ENCODE peak calls at places on chromosomes 3 and 15, in four cellular contexts. J is tibial artery; P is cardiac muscle cell; V is effector memory CD4-positive, alpha-beta T cell. E is an unnamed sample.

GRCh38 chr3:16205156-16205870 is 30.8 kb downstream of the GALNT15 start:
- DNase-seq in J (no peak), P (no peak), V (no peak), E (no peak)

GRCh38 chr3:42544492-42545283 is 37.1 kb downstream of the SEC22C start:
- DNase-seq in P (no peak), V (no peak), J (peak; percentile 91), E (peak; percentile 59)

GRCh38 chr3:44885618-44886017 is 11.2 kb downstream of the TGM4 start:
- DNase-seq in J (peak; percentile 75), P (peak; percentile 93), V (no peak), E (no peak)

GRCh38 chr3:107981471-107982111 is 109.2 kb downstream of the CD47 start:
- DNase-seq in P (peak; percentile 47), J (no peak), V (no peak), E (peak; percentile 28)

GRCh38 chr15:48066456-48066855 is 54.3 kb upstream of the SLC24A5 start:
- DNase-seq in J (no peak), P (no peak), V (no peak), E (no peak)

GRCh38 chr3:97684490-97684889 is 80.1 kb upstream of the ARL6 start:
- DNase-seq in V (no peak), J (no peak), P (no peak), E (no peak)

GRCh38 chr15:64635486-64635815 is 139.9 kb downstream of the RBPMS2 start:
- DNase-seq in V (no peak), J (no peak), P (peak; percentile 91), E (peak; percentile 97)

GRCh38 chr3:46612324-46612723 is at the start of gene FAM240A:
- DNase-seq in P (peak; percentile 53), V (no peak), J (no peak), E (no peak)

GRCh38 chr15:40793216-40793989 is 13.5 kb upstream of the ZFYVE19 start:
- DNase-seq in P (peak; percentile 95), V (no peak), J (no peak), E (peak; percentile 100)

GRCh38 chr3:30354972-30355371 is 251.4 kb upstream of the TGFBR2 start:
- DNase-seq in P (no peak), J (no peak), V (no peak), E (peak; percentile 55)

GRCh38 chr15:101133181-101133460 is 118.7 kb downstream of the CHSY1 start:
- DNase-seq in J (no peak), P (no peak), V (no peak), E (no peak)

GRCh38 chr3:9036327-9037112 is 73.2 kb upstream of the RAD18 start:
- DNase-seq in J (peak; percentile 83), P (peak; percentile 93), V (no peak), E (no peak)

GRCh38 chr15:25710184-25710583 is 152.9 kb downstream of the ATP10A start:
- DNase-seq in V (peak; percentile 5), P (peak; percentile 24), J (peak; percentile 73), E (no peak)

GRCh38 chr3:183265713-183266417 is 12.8 kb downstream of the B3GNT5 start:
- DNase-seq in P (peak; percentile 66), V (no peak), J (no peak), E (peak; percentile 99)

GRCh38 chr15:72196409-72197044 is 1.1 kb downstream of the GRAMD2A start:
- DNase-seq in V (no peak), P (no peak), J (no peak), E (no peak)

DNA sequence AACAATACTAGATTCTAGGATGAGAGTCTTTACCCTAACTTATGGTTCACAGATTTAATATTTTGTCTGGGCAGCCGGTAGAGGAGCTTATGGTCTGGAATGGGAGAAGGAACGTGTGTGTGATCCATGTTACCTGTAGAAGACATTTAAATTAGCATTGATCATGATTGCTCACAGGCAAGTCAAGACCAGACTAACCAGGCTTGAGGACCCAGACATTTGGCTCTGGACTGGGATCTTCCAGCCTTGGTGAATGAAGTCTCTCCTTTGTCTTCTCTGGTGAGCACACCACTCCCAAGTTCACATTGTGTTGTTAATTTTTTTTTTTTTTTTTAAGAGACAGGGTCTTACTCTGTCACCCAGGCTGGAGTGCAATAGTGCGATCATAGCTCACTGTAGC is 11.7 kb downstream of the ABHD2 start:
- DNase-seq in V (no peak), J (no peak), P (no peak), E (no peak)
- H3K4me1 ChIP-seq in V (no peaks in the 10 kb centered on the region), J (peaks cover 100% of the 10 kb centered on the region), P (peaks cover 14% of the 10 kb centered on the region), E (peaks cover 9% of the 10 kb centered on the region)

GRCh38 chr15:98778960-98779359 is 130.6 kb downstream of the IGF1R start:
- DNase-seq in J (no peak), P (no peak), V (no peak), E (no peak)
- H3K4me1 ChIP-seq in J (peaks cover 70% of the 10 kb centered on the region), P (peaks cover 13% of the 10 kb centered on the region), V (peaks cover 4% of the 10 kb centered on the region), E (no peaks in the 10 kb centered on the region)

DNA sequence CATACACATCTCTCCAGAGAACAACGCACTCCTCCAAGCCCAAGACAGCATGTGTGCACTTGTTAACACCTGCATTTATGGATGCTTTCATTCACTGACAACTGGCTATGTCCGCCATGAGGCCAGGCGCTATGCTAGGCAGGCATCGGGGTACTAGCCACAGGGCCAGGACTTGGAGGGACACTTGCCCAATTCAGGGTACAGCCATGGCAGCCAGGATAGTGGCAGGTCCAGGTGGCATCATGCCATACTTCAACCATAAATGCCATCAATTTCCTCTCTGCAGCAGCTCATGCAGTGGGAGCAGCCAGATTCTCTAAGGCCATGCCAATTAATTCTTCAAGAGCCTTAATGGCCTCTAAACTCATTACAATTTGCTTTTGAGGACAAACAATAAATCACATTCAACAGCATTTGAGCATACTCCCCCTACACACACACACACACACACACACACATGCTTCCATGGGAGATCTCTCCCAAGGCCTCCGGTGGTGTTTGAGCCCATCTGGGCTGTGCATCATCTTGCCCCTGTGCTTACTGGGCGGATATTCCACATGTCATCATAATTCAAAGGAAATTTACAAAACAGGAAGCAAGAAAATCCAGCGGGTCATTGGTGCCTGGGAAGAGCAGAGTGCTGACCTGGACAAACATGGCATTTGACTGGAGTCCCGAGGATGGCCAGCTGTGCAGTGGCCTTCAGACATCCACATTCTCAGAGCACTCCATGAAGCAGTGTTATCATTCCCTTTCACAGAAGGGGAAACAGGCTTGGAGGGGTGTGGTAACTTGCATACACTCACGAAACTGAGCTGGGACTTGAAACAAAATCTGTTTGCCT is 109.1 kb downstream of the IQSEC1 start:
- DNase-seq in V (no peak), J (no peak), P (peak; percentile 36), E (no peak)
- H3K4me1 ChIP-seq in V (peaks cover 55% of the 10 kb centered on the region), J (peaks cover 88% of the 10 kb centered on the region), P (peaks cover 16% of the 10 kb centered on the region), E (peaks cover 8% of the 10 kb centered on the region)

GRCh38 chr3:19899264-19899663 is 34.8 kb downstream of the EFHB start:
- DNase-seq in J (no peak), V (no peak), P (no peak), E (peak; percentile 11)
- H3K4me1 ChIP-seq in J (no peaks in the 10 kb centered on the region), V (no peaks in the 10 kb centered on the region), P (no peaks in the 10 kb centered on the region), E (no peaks in the 10 kb centered on the region)

GRCh38 chr15:27127834-27128570 is 157.0 kb downstream of the GABRG3 start:
- DNase-seq in P (no peak), J (no peak), V (no peak), E (no peak)

GRCh38 chr15:27137127-27137526 is 166.1 kb downstream of the GABRG3 start:
- DNase-seq in J (no peak), P (no peak), V (no peak), E (no peak)

GRCh38 chr15:27134481-27134880 is 163.5 kb downstream of the GABRG3 start:
- DNase-seq in J (no peak), V (no peak), P (no peak), E (no peak)

DNA sequence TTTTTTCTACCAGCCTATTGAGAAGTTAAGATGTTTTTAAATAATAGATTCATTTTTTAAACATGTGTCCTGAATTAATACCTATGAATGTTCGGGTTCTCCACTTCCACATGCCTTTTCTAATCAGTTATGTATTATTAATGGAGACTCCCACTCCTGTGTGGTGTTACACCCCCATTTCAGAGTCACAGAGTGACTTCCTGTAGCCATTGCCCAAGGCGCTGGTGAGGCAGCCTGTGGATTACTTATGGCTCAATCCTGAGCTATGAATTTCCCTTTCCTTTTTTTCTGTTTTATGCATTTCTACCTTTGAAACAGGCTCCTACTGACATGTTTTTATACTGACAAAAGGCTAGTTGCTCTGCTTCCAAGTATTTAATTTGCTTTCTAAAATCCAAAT is 162.3 kb downstream of the GABRG3 start:
- DNase-seq in J (no peak), P (peak; percentile 1), V (no peak), E (no peak)
- H3K4me1 ChIP-seq in J (no peaks in the 10 kb centered on the region), P (no peaks in the 10 kb centered on the region), V (no peaks in the 10 kb centered on the region), E (no peaks in the 10 kb centered on the region)

GRCh38 chr3:161067346-161067745 is 37.8 kb downstream of the B3GALNT1 start:
- DNase-seq in P (no peak), J (no peak), V (no peak), E (no peak)

GRCh38 chr3:161070252-161070930 is 34.8 kb downstream of the B3GALNT1 start:
- DNase-seq in V (no peak), P (no peak), J (no peak), E (no peak)

GRCh38 chr3:161066926-161067325 is 38.2 kb downstream of the B3GALNT1 start:
- DNase-seq in J (no peak), P (no peak), V (no peak), E (no peak)

GRCh38 chr3:161069441-161070251 is 35.5 kb downstream of the B3GALNT1 start:
- DNase-seq in J (peak; percentile 77), V (no peak), P (peak; percentile 68), E (no peak)

DNA sequence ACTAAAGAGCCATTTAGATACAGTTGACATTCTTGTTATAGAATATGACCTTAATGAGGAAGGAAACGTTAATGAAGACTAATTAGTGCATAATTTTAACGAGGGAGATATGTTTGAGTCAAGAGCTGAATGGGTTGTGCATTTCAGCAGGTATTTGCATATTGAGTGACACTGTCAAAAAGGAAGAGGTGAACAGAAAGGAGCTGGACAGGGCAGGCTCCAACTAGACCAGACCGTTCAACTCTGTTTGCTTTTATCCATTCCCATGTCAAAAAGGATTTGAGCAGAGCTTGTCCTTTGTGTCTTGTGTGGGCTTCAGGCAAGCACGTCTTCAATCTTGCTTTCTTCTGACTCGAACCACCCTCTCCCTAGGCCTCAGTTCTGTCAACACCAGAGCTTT is 40.7 kb downstream of the B3GALNT1 start:
- DNase-seq in V (no peak), P (no peak), J (no peak), E (no peak)
- H3K4me1 ChIP-seq in V (no peaks in the 10 kb centered on the region), P (no peaks in the 10 kb centered on the region), J (peaks cover 16% of the 10 kb centered on the region), E (no peaks in the 10 kb centered on the region)

DNA sequence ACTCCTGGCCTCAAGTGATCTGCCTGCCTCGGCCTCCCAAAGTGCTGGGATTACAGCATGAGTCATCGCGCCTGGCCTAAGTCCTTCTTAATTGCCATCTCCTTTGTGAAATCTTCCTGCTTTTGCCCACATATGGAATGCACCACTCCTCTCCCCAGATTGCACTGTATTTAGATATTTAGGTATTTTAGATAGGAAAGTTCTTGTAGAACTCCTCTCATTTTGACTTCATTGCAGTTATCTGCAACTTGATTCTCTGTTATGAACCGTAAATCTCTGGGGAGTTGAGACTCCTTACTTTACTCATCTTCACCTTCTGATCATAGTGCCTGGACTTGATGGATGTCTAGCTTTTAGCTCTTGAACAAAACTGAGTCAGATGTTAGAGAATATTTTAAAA is 150.7 kb downstream of the AKAP13 start:
- DNase-seq in J (no peak), P (peak; percentile 35), V (no peak), E (no peak)
- H3K4me1 ChIP-seq in J (peaks cover 25% of the 10 kb centered on the region), P (peaks cover 11% of the 10 kb centered on the region), V (peaks cover 14% of the 10 kb centered on the region), E (peaks cover 2% of the 10 kb centered on the region)

E was measured in small intestine.